ENCODE peak calls at places on chromosome 2, in seven cellular contexts. D is heart right ventricle, O is sigmoid colon, B is mammary epithelial cell, Q is transverse colon, V is AG04450, S is upper lobe of right lung. T is an unnamed sample.

GRCh38 chr2:24015562-24016375 is 5.9 kb downstream of the MFSD2B start:
- DNase-seq in V (peak; percentile 47), O (no peak), Q (no peak), S (no peak), D (no peak), B (peak; percentile 87), T (no peak)

GRCh38 chr2:9769171-9770005 is 73.9 kb upstream of the TAF1B start:
- DNase-seq in B (peak; percentile 60), D (no peak), Q (no peak), O (no peak), S (peak; percentile 65), V (no peak), T (no peak)

GRCh38 chr2:46520108-46520507 is 40.7 kb downstream of the TMEM247 start:
- DNase-seq in Q (no peak), B (no peak), V (no peak), D (no peak), S (no peak), O (no peak), T (no peak)

GRCh38 chr2:88897718-88898117 is 206.2 kb downstream of the RPIA start:
- DNase-seq in V (no peak), O (no peak), S (no peak), B (no peak), Q (no peak), D (no peak), T (no peak)

GRCh38 chr2:11310212-11310611 is 34.2 kb downstream of the ROCK2 start:
- DNase-seq in V (no peak), B (no peak), S (no peak), O (no peak), D (no peak), Q (no peak), T (no peak)

GRCh38 chr2:209685963-209686362 is 85.7 kb upstream of the UNC80 start:
- DNase-seq in Q (no peak), S (no peak), O (no peak), B (no peak), V (no peak), D (peak; percentile 27), T (no peak)

GRCh38 chr2:3519255-3520190 is at the start of gene ADI1:
- DNase-seq in B (peak; percentile 75), V (no peak), D (peak; percentile 83), Q (peak; percentile 87), S (peak; percentile 95), O (peak; percentile 93), T (peak; percentile 90)

GRCh38 chr2:238286551-238286950 is 1.9 kb downstream of the PER2 start:
- DNase-seq in Q (peak; percentile 67), B (peak; percentile 86), V (peak; percentile 62), D (peak; percentile 74), S (peak; percentile 78), O (peak; percentile 93), T (peak; percentile 86)

GRCh38 chr2:109382946-109383345 is 230.8 kb downstream of the SEPTIN10 start:
- DNase-seq in V (no peak), O (peak; percentile 82), Q (peak; percentile 17), S (peak; percentile 78), B (no peak), D (peak; percentile 87), T (peak; percentile 82)

GRCh38 chr2:116513991-116514390 is 1300.5 kb upstream of the DDX18 start:
- DNase-seq in S (no peak), Q (no peak), B (no peak), D (no peak), O (no peak), V (no peak), T (no peak)

GRCh38 chr2:116511426-116511825 is 1303.1 kb upstream of the DDX18 start:
- DNase-seq in S (no peak), O (no peak), Q (no peak), V (no peak), B (no peak), D (no peak), T (no peak)

DNA sequence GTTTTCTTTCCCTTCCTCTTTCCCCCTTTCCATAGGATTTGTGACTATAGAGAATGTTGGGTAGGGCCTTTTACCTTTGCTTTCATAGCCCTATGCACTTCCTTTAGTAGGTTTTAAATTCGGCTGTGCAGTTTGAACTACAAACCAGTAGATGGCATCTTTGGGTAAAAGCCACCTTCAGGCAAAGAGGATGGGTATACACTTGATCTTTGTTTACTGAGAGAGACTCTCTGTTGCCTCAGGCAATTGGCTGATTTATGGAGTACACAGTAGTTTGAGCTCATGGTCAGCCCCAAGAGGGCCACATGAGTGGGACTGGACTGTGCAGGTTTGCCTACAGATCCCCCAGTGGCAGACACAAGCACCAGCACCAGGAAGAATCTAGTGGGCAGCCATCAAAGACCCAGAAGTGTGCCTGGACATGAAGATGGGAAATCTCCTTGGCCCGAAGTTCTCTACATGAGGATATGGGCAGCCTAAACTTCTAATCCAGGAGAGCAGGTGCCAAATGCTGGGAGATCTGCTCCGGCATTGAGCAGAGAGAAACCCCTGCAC is 1304.3 kb upstream of the DDX18 start:
- DNase-seq in S (no peak), V (no peak), D (no peak), Q (no peak), B (no peak), O (no peak), T (no peak)
- TF ChIP-seq CTCF in S (peak; percentile 32), V (no peak), D (no peak), Q (peak; percentile 24), B (peak; percentile 45), O (no peak), T (no peak)

GRCh38 chr2:216082388-216082733 is 642 bp downstream of the TMEM169 start:
- DNase-seq in O (no peak), S (no peak), V (no peak), B (no peak), Q (no peak), D (no peak), T (no peak)
- H3K27ac ChIP-seq in O (peak overlapping the region; percentile 31), S (peak overlapping the region; percentile 71), V (no peak overlapping the region), B (no peak overlapping the region), Q (peak overlapping the region; percentile 55), D (no peak overlapping the region), T (no peak overlapping the region)

GRCh38 chr2:197306024-197306690 is 4.4 kb downstream of the ANKRD44 start:
- DNase-seq in D (no peak), B (no peak), Q (peak; percentile 24), O (no peak), V (no peak), S (no peak), T (no peak)
- H3K4me3 ChIP-seq in D (no peak overlapping the region), B (no peak overlapping the region), Q (no peak overlapping the region), O (no peak overlapping the region), V (no peak overlapping the region), S (no peak overlapping the region), T (peak overlapping the region; percentile 22)

GRCh38 chr2:172813314-172813888 is 77.8 kb downstream of the RAPGEF4 start:
- DNase-seq in O (no peak), Q (no peak), D (peak; percentile 23), V (no peak), S (no peak), B (no peak), T (no peak)
- TF ChIP-seq CTCF in O (no peak), Q (peak; percentile 10), D (peak; percentile 56), V (peak; percentile 63), S (peak; percentile 43), B (peak; percentile 65), T (peak; percentile 17)

GRCh38 chr2:100903534-100904258 is 83.8 kb downstream of the NPAS2 start:
- DNase-seq in D (no peak), S (no peak), B (peak; percentile 80), V (no peak), O (no peak), Q (no peak), T (no peak)
- H3K27ac ChIP-seq in D (peak overlapping the region; percentile 41), S (no peak overlapping the region), B (peak overlapping the region; percentile 50), V (peak overlapping the region; percentile 88), O (peak overlapping the region; percentile 12), Q (no peak overlapping the region), T (no peak overlapping the region)

DNA sequence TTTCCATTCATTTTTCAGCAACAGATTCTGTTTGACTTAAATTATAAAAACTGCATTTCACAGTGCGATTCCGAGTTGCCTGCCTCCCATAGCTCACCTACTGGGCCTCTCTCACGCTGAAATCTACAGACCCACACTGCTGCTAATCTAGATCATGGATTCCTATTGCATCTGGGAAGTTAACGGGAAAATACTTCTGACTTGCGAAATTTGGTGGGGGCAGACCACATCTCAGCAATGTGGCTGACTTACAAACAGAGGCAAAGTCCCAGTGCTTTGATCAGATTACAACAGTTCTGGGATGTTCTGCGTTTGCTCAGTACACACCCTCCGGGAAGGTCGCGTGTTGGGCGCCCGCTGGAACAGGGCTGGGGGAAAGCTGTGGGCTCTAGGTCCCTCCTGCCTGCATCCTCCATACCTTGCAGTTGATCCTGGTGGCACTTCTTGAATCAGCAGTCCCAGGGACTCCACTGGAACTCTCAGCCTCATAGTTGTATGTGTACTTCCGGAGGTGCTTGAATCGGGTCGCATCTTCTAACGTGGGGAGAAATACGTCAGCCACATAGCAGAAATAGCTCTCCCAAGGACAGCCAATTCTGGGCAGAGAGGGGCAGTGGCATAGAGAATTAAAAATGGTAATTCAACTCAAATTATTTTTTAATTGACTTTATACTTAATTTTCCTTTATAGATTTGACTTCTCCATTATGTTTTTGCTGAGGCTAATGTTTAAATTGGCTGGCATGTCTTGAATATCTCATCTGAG is 1.7 kb downstream of the APOB start:
- DNase-seq in Q (no peak), O (no peak), S (no peak), D (no peak), V (no peak), B (no peak), T (peak; percentile 71)
- H3K4me3 ChIP-seq in Q (no peak overlapping the region), O (no peak overlapping the region), S (no peak overlapping the region), D (no peak overlapping the region), V (no peak overlapping the region), B (no peak overlapping the region), T (no peak overlapping the region)

GRCh38 chr2:97748397-97748796 is 35.0 kb downstream of the ZAP70 start:
- DNase-seq in B (no peak), O (no peak), V (no peak), D (peak; percentile 59), Q (peak; percentile 37), S (no peak), T (no peak)
- TF ChIP-seq CTCF in B (peak; percentile 44), O (no peak), V (no peak), D (peak; percentile 53), Q (peak; percentile 8), S (peak; percentile 37), T (no peak)

GRCh38 chr2:86054539-86055082 is 51.1 kb downstream of the POLR1A start:
- DNase-seq in Q (no peak), S (no peak), D (no peak), B (no peak), O (peak; percentile 50), V (no peak), T (no peak)
- H3K27ac ChIP-seq in Q (no peak overlapping the region), S (no peak overlapping the region), D (no peak overlapping the region), B (no peak overlapping the region), O (no peak overlapping the region), V (no peak overlapping the region), T (no peak overlapping the region)

GRCh38 chr2:99862566-99862965 is 279.8 kb downstream of the AFF3 start:
- DNase-seq in D (no peak), Q (no peak), B (no peak), S (no peak), O (no peak), V (no peak), T (no peak)
- H3K4me3 ChIP-seq in D (no peak overlapping the region), Q (no peak overlapping the region), B (no peak overlapping the region), S (no peak overlapping the region), O (no peak overlapping the region), V (no peak overlapping the region), T (no peak overlapping the region)

T was measured in coronary artery.